ENCODE peak calls at places on chromosomes 11 and 22, in four cellular contexts. D, H, B and G are unnamed samples.

GRCh38 chr22:46908641-46909107 is 146.2 kb downstream of the TBC1D22A start:
- DNase-seq in D (no peak), B (no peak), H (no peak), G (no peak)

GRCh38 chr11:22491826-22492225 is 133.8 kb downstream of the FANCF start:
- DNase-seq in H (peak), B (no peak), D (no peak), G (no peak)

GRCh38 chr11:30143098-30143705 is 87.6 kb upstream of the FSHB start:
- DNase-seq in H (peak), D (no peak), B (no peak), G (peak)

GRCh38 chr22:30864441-30865420 is 103.8 kb downstream of the MORC2 start:
- DNase-seq in H (no peak), B (no peak), D (no peak), G (no peak)

GRCh38 chr22:29313126-29314071 is 2.1 kb downstream of the RASL10A start:
- DNase-seq in D (no peak), H (peak), B (no peak), G (no peak)

GRCh38 chr11:128505449-128506058 is 81.8 kb downstream of the ETS1 start:
- DNase-seq in B (peak), H (no peak), D (no peak), G (no peak)

GRCh38 chr11:4523666-4524065 is 21.3 kb upstream of the OR52M1 start:
- DNase-seq in D (no peak), H (peak), B (no peak), G (no peak)

GRCh38 chr11:61359541-61359940 is 2.1 kb downstream of the CYB561A3 start:
- DNase-seq in H (no peak), B (no peak), D (no peak), G (no peak)

GRCh38 chr11:77002776-77003175 is 31.4 kb upstream of the B3GNT6 start:
- DNase-seq in H (no peak), B (no peak), D (no peak), G (no peak)

GRCh38 chr11:94641167-94641761 is 74.1 kb downstream of the PIWIL4 start:
- DNase-seq in B (no peak), H (no peak), D (no peak), G (no peak)

GRCh38 chr11:126113515-126113957 is 50.9 kb upstream of the CDON start:
- DNase-seq in H (peak), D (no peak), B (no peak), G (peak)

GRCh38 chr11:96075532-96075959 is 151.6 kb upstream of the MTMR2 start:
- DNase-seq in H (peak), D (no peak), B (no peak), G (no peak)

GRCh38 chr22:29175312-29175835 is 30.3 kb upstream of the EMID1 start:
- DNase-seq in H (no peak), D (no peak), B (no peak), G (no peak)

GRCh38 chr11:36095716-36096115 is 151.9 kb downstream of the LDLRAD3 start:
- DNase-seq in B (no peak), H (no peak), D (no peak), G (no peak)

GRCh38 chr11:33544593-33545373 is 155.8 kb downstream of the C11orf91 start:
- DNase-seq in B (no peak), H (no peak), D (no peak), G (peak)

GRCh38 chr11:326842-327580 is 6.4 kb upstream of the IFITM3 start:
- DNase-seq in D (no peak), B (peak), H (peak), G (no peak)

GRCh38 chr22:18104566-18104965 is 6.0 kb upstream of the TUBA8 start:
- DNase-seq in B (no peak), H (peak), D (no peak), G (no peak)

GRCh38 chr11:70547821-70548670 is 149.7 kb downstream of the CTTN start:
- DNase-seq in B (no peak), D (no peak), H (no peak), G (no peak)

GRCh38 chr11:46890665-46891064 is 27.7 kb downstream of the LRP4 start:
- DNase-seq in H (peak), D (no peak), B (no peak), G (peak)

GRCh38 chr11:128790200-128790599 is 76.9 kb downstream of the KCNJ1 start:
- DNase-seq in D (no peak), B (no peak), H (peak), G (peak)

GRCh38 chr11:84310261-84310660 is 1024.1 kb upstream of the CCDC90B start:
- DNase-seq in B (no peak), D (no peak), H (no peak), G (no peak)

GRCh38 chr11:70210051-70210501 is 7.0 kb downstream of the FADD start:
- DNase-seq in D (no peak), B (no peak), H (peak), G (peak)

GRCh38 chr11:119319702-119320592 is 3.0 kb upstream of the MCAM start:
- DNase-seq in H (no peak), D (no peak), B (no peak), G (no peak)

GRCh38 chr11:75524576-75525432 is 937 bp downstream of the GDPD5 start:
- DNase-seq in B (peak), H (peak), D (no peak), G (peak)

GRCh38 chr11:77200869-77201268 is 72.8 kb downstream of the MYO7A start:
- DNase-seq in D (no peak), B (no peak), H (no peak), G (no peak)

DNA sequence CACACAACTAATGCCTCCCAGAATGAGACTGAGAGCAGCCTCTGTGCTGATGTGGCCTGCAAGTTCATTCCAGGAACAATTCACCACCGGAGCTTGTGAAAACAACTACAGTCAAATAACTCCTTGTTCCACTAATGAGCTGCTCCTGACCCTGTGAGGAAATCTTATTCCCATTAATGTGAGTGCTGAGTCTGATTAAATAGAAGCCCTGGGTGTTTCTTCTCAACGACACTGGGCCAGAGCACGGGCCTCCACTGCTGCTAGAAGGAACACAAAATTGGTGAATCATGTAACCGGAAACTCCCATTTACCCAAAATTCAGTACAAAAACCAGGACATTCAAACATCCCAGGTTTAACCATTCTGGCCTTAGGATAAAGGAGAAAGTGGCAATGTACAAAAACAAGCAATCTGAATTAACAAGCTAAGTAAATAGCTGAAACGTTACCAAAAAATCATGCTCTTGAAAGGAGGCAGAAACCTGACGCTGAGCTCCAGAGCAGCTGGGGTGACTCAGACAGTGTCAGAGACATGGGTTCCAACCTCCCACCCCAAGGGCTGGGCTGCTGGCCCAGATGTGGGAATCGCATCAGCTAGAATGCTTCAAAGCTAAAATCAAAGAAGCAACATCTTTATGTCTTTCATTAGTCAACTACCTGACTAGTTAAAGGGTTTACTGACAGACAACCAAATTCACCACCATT is 26.7 kb downstream of the SERGEF start:
- DNase-seq in H (peak), B (no peak), D (no peak), G (peak)
- H3K27ac ChIP-seq in H (peak), B (no peak), D (peak), G (peak)

GRCh38 chr11:73188301-73188700 is 29.8 kb upstream of the P2RY2 start:
- DNase-seq in D (no peak), H (no peak), B (no peak), G (no peak)
- H3K27ac ChIP-seq in D (peak), H (no peak), B (no peak), G (no peak)

DNA sequence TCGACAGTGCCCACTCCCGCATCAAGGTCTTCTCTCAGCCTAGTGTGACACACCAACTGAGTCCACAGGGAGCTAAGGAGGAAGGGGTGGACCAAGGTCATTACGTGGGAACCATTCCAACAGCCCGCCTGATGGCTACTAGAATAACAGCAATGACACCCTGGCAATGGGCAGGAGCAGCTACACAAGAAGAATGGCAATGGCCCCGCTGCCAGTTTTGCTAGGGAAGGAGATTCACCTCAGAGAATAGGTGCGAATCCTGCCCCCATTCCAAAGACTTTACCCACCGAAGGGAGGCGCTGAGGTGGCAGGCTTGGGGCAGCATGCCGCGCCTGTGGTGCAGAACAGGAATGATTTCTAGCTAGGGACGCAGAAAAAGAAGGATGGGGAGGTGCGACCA is 9.1 kb downstream of the WT1 start:
- DNase-seq in H (no peak), B (no peak), D (no peak), G (no peak)
- H3K27ac ChIP-seq in H (no peak), B (no peak), D (no peak), G (no peak)

GRCh38 chr22:37865510-37865909 is 16.3 kb downstream of the EIF3L start:
- DNase-seq in D (no peak), B (no peak), H (no peak), G (no peak)

GRCh38 chr22:37860796-37861421 is 11.7 kb downstream of the EIF3L start:
- DNase-seq in D (no peak), B (no peak), H (no peak), G (no peak)

DNA sequence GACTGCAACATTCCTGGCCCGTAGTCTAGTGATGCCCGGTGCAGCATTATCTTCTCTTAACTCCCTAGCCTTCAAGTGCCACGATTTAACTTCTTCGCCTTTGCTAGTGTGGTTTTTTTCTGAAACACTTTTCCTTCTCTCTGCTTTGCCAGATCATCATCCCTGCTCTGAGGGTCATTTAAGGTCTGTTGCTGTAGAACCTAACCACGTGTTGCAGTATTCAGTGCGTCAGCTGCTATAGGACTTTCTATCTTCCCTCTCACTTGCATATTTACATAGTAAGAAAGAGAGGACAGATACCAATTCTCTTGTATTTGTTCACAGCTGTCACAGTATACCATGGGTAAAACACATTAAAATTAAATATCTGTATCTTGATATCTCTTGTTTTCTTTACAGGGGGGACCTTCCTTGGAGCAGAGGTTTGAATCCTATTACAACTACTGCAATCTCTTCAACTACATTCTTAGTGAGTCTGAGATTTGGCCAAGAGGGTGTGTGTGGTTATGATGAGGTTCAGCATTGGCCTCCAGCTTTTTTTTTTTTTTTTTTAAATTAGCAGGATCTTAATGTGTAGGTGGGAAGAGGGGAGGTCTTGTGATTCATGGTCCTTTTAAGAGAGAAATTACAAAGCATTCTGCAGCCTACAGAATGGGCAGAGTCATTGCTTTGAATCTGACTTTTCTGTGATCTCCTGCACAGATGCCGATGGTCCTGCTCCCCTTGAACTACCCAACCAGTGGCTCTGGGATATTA is 13.5 kb downstream of the EIF3L start:
- DNase-seq in D (no peak), B (no peak), H (peak), G (no peak)
- H3K27ac ChIP-seq in D (no peak), B (no peak), H (peak), G (no peak)

GRCh38 chr22:50201191-50202129 is 649 bp downstream of the SELENOO start:
- DNase-seq in H (peak), B (no peak), D (no peak), G (no peak)
- H3K27ac ChIP-seq in H (no peak), B (peak), D (peak), G (no peak)

GRCh38 chr11:2708757-2709281 is 9.0 kb upstream of the KCNQ1OT1 start:
- DNase-seq in H (peak), D (no peak), B (no peak), G (no peak)

GRCh38 chr11:2707736-2708135 is 7.9 kb upstream of the KCNQ1OT1 start:
- DNase-seq in B (no peak), H (no peak), D (no peak), G (no peak)

GRCh38 chr11:2709429-2709828 is 9.6 kb upstream of the KCNQ1OT1 start:
- DNase-seq in H (peak), D (no peak), B (no peak), G (no peak)

GRCh38 chr11:2706321-2706720 is 6.5 kb upstream of the KCNQ1OT1 start:
- DNase-seq in B (no peak), D (no peak), H (no peak), G (no peak)

GRCh38 chr11:2708151-2708581 is 8.4 kb upstream of the KCNQ1OT1 start:
- DNase-seq in H (peak), D (no peak), B (no peak), G (no peak)
- H3K27ac ChIP-seq in H (no peak), D (peak), B (no peak), G (no peak)